ENCODE peak calls at places on chromosomes 3 and 15, in six cellular contexts. K is choroid plexus epithelial cell, I is AG04449, Q is pancreas, P is glutamatergic neuron, H is astrocyte of the spinal cord. W is an unnamed sample.

GRCh38 chr3:127022849-127023248 is 39.9 kb downstream of the PLXNA1 start:
- DNase-seq in P (no peak), I (no peak), H (no peak), K (no peak), Q (no peak), W (no peak)

GRCh38 chr3:182105875-182106274 is 394.1 kb downstream of the SOX2 start:
- DNase-seq in K (no peak), H (peak; percentile 53), P (no peak), I (no peak), Q (no peak), W (peak; percentile 45)

GRCh38 chr3:4897765-4898453 is 81.3 kb upstream of the BHLHE40 start:
- DNase-seq in H (peak; percentile 42), Q (no peak), K (peak; percentile 15), P (no peak), I (no peak), W (no peak)

GRCh38 chr3:154151969-154152368 is 30.8 kb downstream of the ARHGEF26 start:
- DNase-seq in I (peak; percentile 52), H (peak; percentile 67), Q (no peak), P (no peak), K (peak; percentile 80), W (peak; percentile 29)

GRCh38 chr15:66744610-66745279 is 42.7 kb downstream of the SMAD6 start:
- DNase-seq in I (no peak), P (no peak), H (no peak), K (no peak), Q (no peak), W (no peak)

GRCh38 chr3:118931996-118932395 is 102.7 kb downstream of the IGSF11 start:
- DNase-seq in I (no peak), K (no peak), Q (no peak), P (no peak), H (no peak), W (no peak)

GRCh38 chr15:25416693-25417092 is 22.1 kb downstream of the UBE3A start:
- DNase-seq in I (no peak), H (no peak), P (no peak), Q (no peak), K (no peak), W (peak; percentile 56)

GRCh38 chr3:185978516-185978915 is 40.7 kb upstream of the TRA2B start:
- DNase-seq in K (no peak), H (no peak), I (no peak), P (no peak), Q (no peak), W (no peak)

GRCh38 chr15:57769266-57769665 is 62.8 kb downstream of the POLR2M start:
- DNase-seq in K (no peak), P (peak; percentile 56), Q (no peak), H (peak; percentile 43), I (peak; percentile 44), W (no peak)

GRCh38 chr15:59689626-59690236 is 611 bp upstream of the BNIP2 start:
- DNase-seq in K (peak; percentile 77), I (no peak), Q (peak; percentile 87), P (peak; percentile 58), H (peak; percentile 66), W (peak; percentile 84)

GRCh38 chr3:40337136-40338108 is 27.9 kb downstream of the EIF1B start:
- DNase-seq in H (no peak), P (no peak), I (no peak), Q (no peak), K (no peak), W (peak; percentile 91)

GRCh38 chr15:73695773-73696640 is 11.8 kb downstream of the CD276 start:
- DNase-seq in K (no peak), P (no peak), I (no peak), Q (no peak), H (no peak), W (no peak)

GRCh38 chr15:82832601-82833209 is 23.3 kb downstream of the WHAMM start:
- DNase-seq in K (peak; percentile 86), P (no peak), H (peak; percentile 93), I (peak; percentile 53), Q (no peak), W (peak; percentile 89)

GRCh38 chr15:89457086-89457485 is 39.3 kb downstream of the RHCG start:
- DNase-seq in H (peak; percentile 4), I (no peak), Q (no peak), K (peak; percentile 45), P (no peak), W (no peak)

GRCh38 chr3:114900908-114901307 is 246.2 kb downstream of the ZBTB20 start:
- DNase-seq in Q (no peak), P (no peak), K (peak; percentile 18), I (no peak), H (no peak), W (no peak)

GRCh38 chr3:171320721-171321120 is 139.5 kb downstream of the TNIK start:
- DNase-seq in K (peak; percentile 83), I (no peak), P (no peak), H (no peak), Q (no peak), W (no peak)

GRCh38 chr3:171363211-171363610 is 97.0 kb downstream of the TNIK start:
- DNase-seq in K (no peak), H (no peak), P (no peak), I (no peak), Q (no peak), W (no peak)

GRCh38 chr3:69236808-69237707 is 114.7 kb upstream of the LMOD3 start:
- DNase-seq in H (no peak), Q (no peak), P (no peak), K (peak; percentile 13), I (no peak), W (no peak)

GRCh38 chr15:77819841-77820728 is 187.4 kb upstream of the LINGO1 start:
- DNase-seq in K (no peak), H (no peak), P (peak; percentile 79), Q (no peak), I (no peak), W (peak; percentile 18)

GRCh38 chr3:140342668-140343067 is 335.2 kb upstream of the TRIM42 start:
- DNase-seq in H (no peak), K (no peak), I (no peak), P (no peak), Q (no peak), W (no peak)

GRCh38 chr15:79282371-79283251 is at the start of gene ANKRD34C:
- DNase-seq in I (no peak), P (peak; percentile 66), H (no peak), Q (no peak), K (no peak), W (no peak)

GRCh38 chr3:40921251-40921650 is 278.1 kb upstream of the CTNNB1 start:
- DNase-seq in P (no peak), H (no peak), I (no peak), K (no peak), Q (no peak), W (no peak)

GRCh38 chr3:27633224-27633545 is 88.9 kb downstream of the EOMES start:
- DNase-seq in P (no peak), Q (peak; percentile 32), H (no peak), K (no peak), I (no peak), W (peak; percentile 32)

GRCh38 chr3:17752441-17752840 is 10.0 kb upstream of the TBC1D5 start:
- DNase-seq in I (no peak), P (no peak), K (no peak), Q (no peak), H (no peak), W (no peak)

GRCh38 chr3:51687472-51688205 is 16.6 kb downstream of the TEX264 start:
- DNase-seq in I (no peak), H (no peak), K (no peak), Q (no peak), P (no peak), W (peak; percentile 53)

GRCh38 chr3:100988080-100988479 is 5.1 kb downstream of the ABI3BP start:
- DNase-seq in P (no peak), K (no peak), I (no peak), Q (no peak), H (no peak), W (peak; percentile 15)

GRCh38 chr3:99503350-99503749 is 135.0 kb upstream of the COL8A1 start:
- DNase-seq in P (no peak), K (peak; percentile 18), Q (no peak), H (no peak), I (no peak), W (no peak)

GRCh38 chr15:79524531-79524930 is 92.4 kb downstream of the MINAR1 start:
- DNase-seq in P (no peak), H (no peak), Q (no peak), I (no peak), K (no peak), W (no peak)

GRCh38 chr3:159672728-159673471 is 315.7 kb upstream of the IL12A start:
- DNase-seq in I (no peak), P (no peak), K (peak; percentile 36), Q (no peak), H (peak; percentile 10), W (peak; percentile 10)
- TF ChIP-seq CTCF in I (no peak), P (no peak), K (no peak), Q (no peak), H (peak; percentile 6), W (no peak)

DNA sequence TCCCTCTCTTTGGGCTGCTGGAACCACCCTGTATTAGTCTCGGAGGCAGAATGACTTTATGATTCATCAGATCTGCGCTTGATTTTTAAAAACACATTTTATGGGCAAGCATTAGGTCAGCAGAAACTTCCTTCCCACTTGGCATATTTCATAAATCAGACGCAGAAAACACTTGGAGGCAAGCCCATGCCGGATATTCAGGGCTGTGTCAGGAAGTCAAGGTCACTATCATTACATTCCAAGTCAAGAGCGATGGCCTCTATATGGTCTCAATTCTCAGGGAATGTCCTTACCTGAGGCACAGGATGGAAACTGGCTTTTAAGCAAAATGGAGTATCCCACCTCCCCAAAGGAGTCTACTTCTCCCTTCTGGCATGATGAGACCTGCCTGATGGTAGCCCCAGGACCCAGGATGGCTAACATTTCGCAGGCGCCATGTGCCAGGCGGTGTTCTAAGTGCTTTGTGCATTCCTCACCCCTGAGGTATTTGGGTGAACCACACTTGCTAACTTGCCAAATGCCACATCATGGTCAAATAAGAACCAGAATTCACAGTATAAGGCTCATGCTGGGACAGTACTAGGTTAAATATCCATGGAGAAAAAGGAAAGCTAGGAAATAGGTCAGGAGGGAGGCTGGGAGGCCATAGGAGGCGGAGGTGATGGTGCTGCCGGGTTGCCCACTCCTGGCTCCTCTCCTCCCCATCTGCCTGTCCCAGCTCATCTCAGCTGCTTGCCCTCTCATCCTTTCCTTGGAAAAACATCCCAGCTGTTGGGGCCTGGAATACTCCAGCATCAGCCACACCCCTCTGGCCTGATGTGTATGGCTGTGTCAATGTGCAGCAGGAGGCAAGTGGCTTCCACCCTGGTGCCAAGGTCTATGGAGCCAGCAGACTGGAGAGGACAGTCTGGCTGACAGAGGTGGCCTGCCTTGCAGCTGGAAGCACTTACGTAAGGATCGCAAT is 18.8 kb downstream of the BCL2L10 start:
- DNase-seq in I (peak; percentile 76), P (no peak), Q (no peak), H (peak; percentile 94), K (peak; percentile 94), W (peak; percentile 98)
- TF ChIP-seq CTCF in I (no peak), P (no peak), Q (no peak), H (no peak), K (no peak), W (no peak)

GRCh38 chr15:95887666-95888480 is 442.6 kb upstream of the NR2F2 start:
- DNase-seq in H (no peak), I (no peak), Q (no peak), P (no peak), K (peak; percentile 41), W (peak; percentile 50)
- TF ChIP-seq CTCF in H (no peak), I (no peak), Q (no peak), P (no peak), K (peak; percentile 5), W (no peak)

DNA sequence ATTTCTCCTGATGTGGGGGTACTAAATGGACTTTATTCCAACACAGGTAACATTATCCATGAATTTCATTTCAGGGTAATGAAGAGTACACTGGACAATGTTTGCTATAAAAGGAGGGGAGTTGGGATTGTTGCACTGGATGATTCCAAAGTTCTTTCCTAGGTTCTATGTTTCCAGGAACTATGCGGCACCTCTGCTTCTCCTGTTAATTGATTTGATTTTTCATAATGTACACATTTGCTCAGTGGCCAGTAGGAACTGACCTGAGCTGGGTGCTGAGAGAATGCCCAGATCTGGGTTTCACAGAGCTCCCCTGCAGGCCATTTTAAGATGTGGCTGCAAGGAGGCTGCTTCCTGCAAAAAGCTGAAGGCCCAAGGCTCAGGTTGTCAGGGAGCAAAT is 171.7 kb downstream of the KLF13 start:
- DNase-seq in H (no peak), P (no peak), I (no peak), K (no peak), Q (no peak), W (no peak)
- TF ChIP-seq CTCF in H (no peak), P (no peak), I (no peak), K (peak; percentile 14), Q (no peak), W (no peak)